ENCODE peak calls at places on chromosomes 11 and 22, in seven cellular contexts. U, L, I, J, T, X and G are unnamed samples.

GRCh38 chr11:2750601-2751522 is 51.1 kb upstream of the KCNQ1OT1 start:
- DNase-seq in J (peak; percentile 48), L (no peak), U (no peak), X (peak; percentile 50), T (peak; percentile 86), I (no peak), G (no peak)

GRCh38 chr11:72352859-72353551 is 81.3 kb downstream of the CLPB start:
- DNase-seq in L (no peak), I (peak; percentile 10), U (no peak), X (peak; percentile 67), J (peak; percentile 91), T (peak; percentile 77), G (no peak)

GRCh38 chr11:74726547-74727182 is 4.6 kb downstream of the CHRDL2 start:
- DNase-seq in U (peak; percentile 58), T (peak; percentile 77), J (peak; percentile 75), L (no peak), I (peak; percentile 74), X (peak; percentile 86), G (peak; percentile 50)

GRCh38 chr11:125951731-125952130 is 5.9 kb downstream of the VSIG10L2 start:
- DNase-seq in U (no peak), T (no peak), X (no peak), J (peak; percentile 53), L (no peak), I (no peak), G (no peak)

GRCh38 chr11:69321877-69322350 is 28.0 kb downstream of the MYEOV start:
- DNase-seq in X (no peak), J (no peak), T (no peak), U (no peak), I (no peak), L (no peak), G (no peak)

GRCh38 chr11:69510471-69511357 is 29.3 kb downstream of the LINC01488 start:
- DNase-seq in U (no peak), X (no peak), I (no peak), J (no peak), L (no peak), T (no peak), G (no peak)

GRCh38 chr22:29704528-29705285 is 15.1 kb upstream of the CABP7 start:
- DNase-seq in L (no peak), T (peak; percentile 51), U (no peak), J (peak; percentile 86), X (no peak), I (peak; percentile 43), G (no peak)

GRCh38 chr22:41913842-41914534 is 886 bp downstream of the SHISA8 start:
- DNase-seq in L (no peak), T (no peak), I (no peak), X (peak; percentile 74), U (no peak), J (no peak), G (no peak)

GRCh38 chr22:24592144-24592845 is 578 bp downstream of the LRRC75B start:
- DNase-seq in I (peak; percentile 32), L (no peak), J (no peak), X (peak; percentile 42), T (peak; percentile 42), U (no peak), G (no peak)

GRCh38 chr11:69220581-69221051 is 64.9 kb downstream of the SMIM38 start:
- DNase-seq in I (no peak), U (no peak), T (no peak), X (no peak), L (no peak), J (no peak), G (no peak)

GRCh38 chr11:64226507-64227051 is 505 bp downstream of the NUDT22 start:
- DNase-seq in I (no peak), L (peak; percentile 44), T (peak; percentile 60), U (no peak), X (no peak), J (no peak), G (no peak)

GRCh38 chr11:58580311-58580710 is 1.4 kb downstream of the ZFP91 start:
- DNase-seq in J (no peak), I (no peak), X (no peak), U (no peak), L (no peak), T (no peak), G (no peak)

GRCh38 chr11:94664336-94664735 is 97.2 kb downstream of the PIWIL4 start:
- DNase-seq in I (peak; percentile 5), J (no peak), L (no peak), U (no peak), X (no peak), T (no peak), G (no peak)

DNA sequence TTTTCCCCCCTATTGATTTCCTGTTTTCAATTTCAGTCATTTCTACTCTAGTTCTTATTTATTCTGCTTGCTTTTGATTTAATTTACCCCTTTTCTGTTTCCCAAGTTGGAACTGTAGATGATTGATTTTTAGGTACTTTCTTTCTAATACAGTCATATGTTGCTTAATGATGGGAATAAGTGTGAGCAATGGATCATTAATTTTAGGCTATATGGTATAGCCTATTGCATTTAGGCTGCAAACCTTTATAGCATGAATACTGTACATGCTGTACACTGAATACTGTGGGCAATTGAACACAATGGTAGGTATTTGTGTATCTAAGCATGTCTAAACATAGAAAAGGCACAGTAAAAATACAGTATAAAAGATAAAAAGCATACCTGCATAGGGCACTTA is 44.9 kb downstream of the DDX10 start:
- DNase-seq in X (no peak), J (no peak), U (no peak), T (no peak), I (no peak), L (no peak), G (no peak)
- H3K9me3 ChIP-seq in X (peaks cover 6% of the 10 kb centered on the region), J (no peaks in the 10 kb centered on the region), U (peaks cover 16% of the 10 kb centered on the region), T (no peaks in the 10 kb centered on the region), I (peaks cover 8% of the 10 kb centered on the region), L (peaks cover 5% of the 10 kb centered on the region), G (peaks cover 3% of the 10 kb centered on the region)

DNA sequence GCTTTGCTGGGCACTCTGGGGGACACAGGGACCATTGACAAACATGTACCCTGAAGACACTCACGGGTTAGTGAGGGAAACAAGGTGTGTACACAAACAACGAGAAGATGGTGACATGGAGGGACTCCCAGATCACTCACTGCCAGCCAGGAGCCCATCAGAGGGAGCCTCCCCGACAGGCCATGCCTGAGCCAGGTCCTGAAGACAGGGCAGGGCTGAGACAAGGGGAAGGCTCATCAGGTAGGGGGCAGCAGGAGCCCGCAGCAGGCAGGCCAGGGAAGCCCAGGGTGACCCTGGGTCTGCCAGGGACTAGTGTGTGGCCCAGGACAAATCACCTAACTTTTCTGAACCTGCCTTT is 127.9 kb downstream of the BUD13 start:
- DNase-seq in L (no peak), I (no peak), U (no peak), J (no peak), T (no peak), X (peak; percentile 26), G (no peak)
- H3K9me3 ChIP-seq in L (no peaks in the 10 kb centered on the region), I (no peaks in the 10 kb centered on the region), U (peaks cover 11% of the 10 kb centered on the region), J (no peaks in the 10 kb centered on the region), T (no peaks in the 10 kb centered on the region), X (no peaks in the 10 kb centered on the region), G (no peaks in the 10 kb centered on the region)

GRCh38 chr22:47219789-47220188 is 457.3 kb downstream of the TBC1D22A start:
- DNase-seq in J (no peak), U (no peak), X (no peak), I (no peak), T (no peak), L (no peak), G (no peak)

GRCh38 chr22:47220752-47221151 is 458.3 kb downstream of the TBC1D22A start:
- DNase-seq in J (no peak), X (no peak), T (no peak), I (no peak), U (no peak), L (no peak), G (no peak)

GRCh38 chr22:47218671-47219070 is 456.2 kb downstream of the TBC1D22A start:
- DNase-seq in X (no peak), I (no peak), T (no peak), J (no peak), U (no peak), L (no peak), G (no peak)

GRCh38 chr22:47213571-47214230 is 451.3 kb downstream of the TBC1D22A start:
- DNase-seq in I (peak; percentile 17), X (peak; percentile 15), L (peak; percentile 25), J (peak; percentile 56), U (peak; percentile 11), T (peak; percentile 55), G (no peak)

DNA sequence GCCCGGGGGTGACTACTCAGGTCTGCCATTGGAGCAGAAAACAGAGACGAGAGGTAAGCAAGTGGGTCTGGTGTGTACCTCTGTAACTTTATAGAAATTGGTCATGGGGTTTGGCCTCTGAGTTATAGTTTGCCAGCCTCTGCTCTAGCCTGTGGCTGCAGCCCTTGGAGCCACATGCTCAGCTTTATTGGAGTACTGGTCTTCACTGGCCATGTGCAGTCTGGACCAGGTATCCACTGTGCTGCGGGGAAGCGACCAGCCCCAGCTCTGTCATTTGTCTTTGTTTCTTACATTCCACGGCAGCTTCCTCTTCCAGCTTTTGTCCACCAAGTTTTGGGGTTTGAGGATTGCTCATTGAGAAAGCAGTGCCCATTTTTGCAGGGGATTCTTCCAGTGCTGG is 453.4 kb downstream of the TBC1D22A start:
- DNase-seq in J (no peak), T (no peak), X (no peak), I (no peak), L (no peak), U (no peak), G (no peak)
- H3K9me3 ChIP-seq in J (no peaks in the 10 kb centered on the region), T (no peaks in the 10 kb centered on the region), X (no peaks in the 10 kb centered on the region), I (no peaks in the 10 kb centered on the region), L (no peaks in the 10 kb centered on the region), U (no peaks in the 10 kb centered on the region), G (no peaks in the 10 kb centered on the region)

DNA sequence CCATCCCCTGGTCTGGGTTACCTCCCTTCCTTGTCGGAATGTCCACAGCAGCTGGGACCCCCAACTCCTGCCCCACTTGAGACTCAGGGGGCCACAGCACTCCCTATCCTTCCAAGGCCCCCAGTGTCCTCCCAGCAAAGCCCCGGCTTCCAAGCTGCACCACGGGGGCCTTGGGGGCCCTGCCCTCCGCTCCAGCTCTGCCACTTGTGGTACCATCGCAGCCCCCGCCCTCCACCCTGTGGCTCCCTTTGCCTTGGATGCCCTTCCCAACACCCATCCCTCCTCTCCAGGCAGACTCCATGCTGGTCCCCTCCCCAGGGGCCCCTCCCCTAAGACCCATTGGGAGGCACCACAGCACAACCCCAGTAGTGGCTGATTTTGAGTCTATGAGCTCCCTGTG is 17.3 kb downstream of the TMEM258 start:
- DNase-seq in I (no peak), T (no peak), J (no peak), U (no peak), X (no peak), L (no peak), G (no peak)
- H3K9me3 ChIP-seq in I (no peaks in the 10 kb centered on the region), T (no peaks in the 10 kb centered on the region), J (no peaks in the 10 kb centered on the region), U (no peaks in the 10 kb centered on the region), X (no peaks in the 10 kb centered on the region), L (no peaks in the 10 kb centered on the region), G (no peaks in the 10 kb centered on the region)

GRCh38 chr11:102437026-102437425 is 15.5 kb downstream of the TMEM123 start:
- DNase-seq in L (no peak), J (no peak), U (no peak), T (no peak), X (no peak), I (no peak), G (no peak)
- H3K9me3 ChIP-seq in L (no peaks in the 10 kb centered on the region), J (no peaks in the 10 kb centered on the region), U (peaks cover 53% of the 10 kb centered on the region), T (no peaks in the 10 kb centered on the region), X (peaks cover 10% of the 10 kb centered on the region), I (peaks cover 15% of the 10 kb centered on the region), G (no peaks in the 10 kb centered on the region)

DNA sequence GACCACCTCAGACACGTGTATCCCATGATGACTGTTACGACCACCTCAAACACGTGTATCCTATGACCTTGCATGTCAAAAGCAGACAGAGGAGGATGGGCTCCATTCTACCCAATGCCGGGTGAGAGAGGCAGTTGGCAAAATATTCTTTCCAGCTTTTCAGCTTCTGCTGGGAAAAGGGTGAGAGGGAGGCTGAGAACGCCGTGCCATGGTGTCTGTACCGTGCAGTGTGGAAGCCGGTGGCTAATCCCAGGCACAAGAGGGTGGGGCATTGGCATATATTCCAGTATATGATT is 1478.4 kb downstream of the TBC1D22A start:
- DNase-seq in J (no peak), U (no peak), L (no peak), T (no peak), X (no peak), I (no peak), G (no peak)
- H3K9me3 ChIP-seq in J (no peaks in the 10 kb centered on the region), U (peaks cover 6% of the 10 kb centered on the region), L (no peaks in the 10 kb centered on the region), T (no peaks in the 10 kb centered on the region), X (no peaks in the 10 kb centered on the region), I (no peaks in the 10 kb centered on the region), G (no peaks in the 10 kb centered on the region)